ENCODE peak calls at places on chromosomes 13 and 19, in ten cellular contexts. P is A549; W is ACHN; R is HEK293T; O is CD8-positive, alpha-beta T cell; H is iPS-NIHi11; D is neural crest cell; N is NCI-H1105 treated with DMSO at 0.1 percent for 48 hours; A is stimulated activated CD8-positive, alpha-beta memory T cell treated with anti-CD3 and anti-CD28 coated beads, Interleukin-15, amount 100 ng/mL, for 4 hours; J is activated T-cell treated with anti-CD3 and anti-CD28 coated beads, Interleukin-2, amount 50 U/mL, for 72 hours. T is an unnamed sample.

GRCh38 chr13:27667946-27668345 is 46.3 kb downstream of the POLR1D start:
- DNase-seq in D (no peak), O (no peak), W (no peak), A (no peak), J (no peak), N (no peak), R (no peak), H (no peak), P (no peak), T (no peak)

GRCh38 chr19:6521718-6522646 is 8.8 kb upstream of the TNFSF9 start:
- DNase-seq in N (no peak), R (no peak), W (peak), H (no peak), D (no peak), O (peak), J (peak), A (peak), P (no peak), T (peak)

GRCh38 chr19:39771751-39772150 is 6.9 kb upstream of the LEUTX start:
- DNase-seq in P (no peak), W (no peak), D (no peak), A (no peak), J (no peak), O (no peak), R (no peak), H (no peak), N (no peak), T (no peak)

GRCh38 chr13:28337196-28338045 is 157.5 kb downstream of the FLT1 start:
- DNase-seq in R (no peak), O (no peak), A (no peak), P (no peak), N (peak), W (no peak), D (no peak), J (no peak), H (no peak), T (no peak)

GRCh38 chr13:45208132-45208531 is 7.3 kb upstream of the KCTD4 start:
- DNase-seq in H (no peak), N (no peak), D (no peak), P (no peak), O (no peak), R (no peak), J (no peak), A (no peak), W (no peak), T (no peak)

GRCh38 chr13:105007166-105007808 is 1528.2 kb downstream of the EFNB2 start:
- DNase-seq in W (no peak), D (no peak), N (no peak), R (no peak), J (no peak), P (no peak), O (no peak), H (no peak), A (no peak), T (no peak)

GRCh38 chr13:70390968-70391367 is 282.7 kb upstream of the KLHL1 start:
- DNase-seq in J (no peak), N (no peak), A (no peak), H (no peak), P (no peak), O (no peak), D (no peak), R (no peak), W (no peak), T (no peak)

GRCh38 chr19:7506385-7507328 is 9.2 kb upstream of the ZNF358 start:
- DNase-seq in J (peak), H (peak), D (peak), N (no peak), W (peak), O (peak), R (peak), P (peak), A (no peak), T (peak)

GRCh38 chr13:45396548-45397095 is 21.6 kb downstream of the SLC25A30 start:
- DNase-seq in O (no peak), N (no peak), W (no peak), J (no peak), P (no peak), H (no peak), R (no peak), A (no peak), D (no peak), T (peak)

GRCh38 chr19:46787040-46787330 is 1.4 kb downstream of the SLC1A5 start:
- DNase-seq in P (no peak), D (no peak), A (no peak), W (no peak), J (no peak), N (no peak), R (no peak), H (no peak), O (no peak), T (no peak)

GRCh38 chr13:110307697-110308376 is 753 bp downstream of the COL4A2 start:
- DNase-seq in J (no peak), P (no peak), N (peak), H (no peak), D (peak), W (no peak), O (no peak), R (no peak), A (no peak), T (no peak)

GRCh38 chr19:4980838-4981680 is 12.1 kb downstream of the KDM4B start:
- DNase-seq in N (no peak), D (no peak), J (no peak), H (peak), A (no peak), P (no peak), O (no peak), R (no peak), W (no peak), T (no peak)

GRCh38 chr13:43766766-43767165 is 20.0 kb downstream of the ENOX1 start:
- DNase-seq in W (no peak), A (no peak), P (no peak), J (no peak), O (no peak), D (no peak), N (peak), H (no peak), R (no peak), T (no peak)

GRCh38 chr13:113837554-113838355 is 26.1 kb downstream of the GAS6 start:
- DNase-seq in P (peak), R (peak), N (peak), H (peak), O (no peak), J (no peak), W (peak), D (no peak), A (no peak), T (no peak)

T was measured in central memory CD4-positive, alpha-beta T cell.